ENCODE peak calls at places on chromosomes 11 and 22, in ten cellular contexts. J is HAP-1, K is thoracic aorta, R is lung, Y is breast epithelium, L is MG63, B is suprapubic skin, T is heart left ventricle, I is colonic mucosa, Z is tibial nerve. Q is an unnamed sample.

GRCh38 chr11:2482745-2483144 is 37.9 kb downstream of the KCNQ1 start:
- DNase-seq in J (no peak), K (no peak), R (no peak), Y (no peak), L (no peak), B (no peak), T (no peak), I (no peak), Z (no peak), Q (no peak)

GRCh38 chr11:117180661-117181585 is 2.4 kb downstream of the SIDT2 start:
- DNase-seq in J (no peak), K (no peak), R (peak), Y (peak), L (peak), B (peak), T (peak), I (peak), Z (peak), Q (peak)

GRCh38 chr22:46844606-46845210 is 82.3 kb downstream of the TBC1D22A start:
- DNase-seq in J (no peak), K (no peak), R (no peak), Y (no peak), L (no peak), B (no peak), T (no peak), I (no peak), Z (no peak), Q (no peak)

GRCh38 chr22:38348751-38349496 is 31.7 kb upstream of the CSNK1E start:
- DNase-seq in J (no peak), K (no peak), R (no peak), Y (no peak), L (no peak), B (peak), T (no peak), I (no peak), Z (no peak), Q (no peak)

GRCh38 chr11:18490319-18490718 is 34.7 kb downstream of the LDHAL6A start:
- DNase-seq in J (no peak), K (no peak), R (no peak), Y (no peak), L (no peak), B (no peak), T (no peak), I (no peak), Z (no peak), Q (peak)

GRCh38 chr11:63614136-63614664 is at the start of gene PLAAT3:
- DNase-seq in J (peak), K (peak), R (peak), Y (peak), L (peak), B (peak), T (peak), I (peak), Z (peak), Q (no peak)

GRCh38 chr22:37203354-37204044 is 8.8 kb downstream of the SSTR3 start:
- DNase-seq in J (no peak), K (no peak), R (no peak), Y (peak), L (no peak), B (peak), T (no peak), I (no peak), Z (no peak), Q (no peak)

GRCh38 chr22:47027766-47028165 is 265.3 kb downstream of the TBC1D22A start:
- DNase-seq in J (peak), K (no peak), R (no peak), Y (peak), L (no peak), B (peak), T (no peak), I (no peak), Z (no peak), Q (no peak)

GRCh38 chr11:84019576-84020194 is 733.5 kb upstream of the CCDC90B start:
- DNase-seq in J (no peak), K (no peak), R (no peak), Y (no peak), L (peak), B (no peak), T (no peak), I (no peak), Z (no peak), Q (peak)

GRCh38 chr11:47377571-47378010 is 756 bp downstream of the SPI1 start:
- DNase-seq in J (no peak), K (no peak), R (no peak), Y (no peak), L (no peak), B (no peak), T (peak), I (no peak), Z (no peak), Q (no peak)

GRCh38 chr11:55719608-55720160 is 53.6 kb upstream of the OR5D13 start:
- DNase-seq in J (no peak), K (no peak), R (no peak), Y (no peak), L (peak), B (no peak), T (no peak), I (no peak), Z (no peak), Q (no peak)

GRCh38 chr22:50600967-50601668 is 525 bp downstream of the MAPK8IP2 start:
- DNase-seq in J (no peak), K (no peak), R (no peak), Y (no peak), L (no peak), B (no peak), T (no peak), I (no peak), Z (no peak), Q (no peak)

GRCh38 chr11:76577199-76577920 is 93.2 kb downstream of the LRRC32 start:
- DNase-seq in J (no peak), K (no peak), R (no peak), Y (no peak), L (peak), B (no peak), T (peak), I (peak), Z (no peak), Q (peak)

GRCh38 chr11:29243616-29244015 is 773.2 kb downstream of the KCNA4 start:
- DNase-seq in J (no peak), K (no peak), R (no peak), Y (no peak), L (no peak), B (no peak), T (no peak), I (no peak), Z (no peak), Q (peak)

GRCh38 chr11:19938866-19939265 is 221.4 kb downstream of the DBX1 start:
- DNase-seq in J (no peak), K (no peak), R (no peak), Y (no peak), L (no peak), B (no peak), T (no peak), I (no peak), Z (no peak), Q (no peak)

GRCh38 chr11:1744879-1745700 is 5.3 kb downstream of the IFITM10 start:
- DNase-seq in J (no peak), K (no peak), R (no peak), Y (no peak), L (no peak), B (peak), T (no peak), I (no peak), Z (no peak), Q (no peak)

GRCh38 chr11:124867700-124868099 is 2.5 kb downstream of the ROBO3 start:
- DNase-seq in J (peak), K (no peak), R (no peak), Y (no peak), L (peak), B (no peak), T (no peak), I (no peak), Z (no peak), Q (peak)

GRCh38 chr22:47335958-47336357 is 573.5 kb downstream of the TBC1D22A start:
- DNase-seq in J (no peak), K (no peak), R (no peak), Y (no peak), L (no peak), B (no peak), T (no peak), I (no peak), Z (no peak), Q (no peak)

GRCh38 chr11:4697583-4697982 is at the start of gene OR51E2:
- DNase-seq in J (no peak), K (no peak), R (no peak), Y (no peak), L (peak), B (no peak), T (no peak), I (no peak), Z (no peak), Q (peak)

GRCh38 chr11:71268706-71269321 is 16.4 kb upstream of the SHANK2 start:
- DNase-seq in J (no peak), K (no peak), R (no peak), Y (no peak), L (no peak), B (no peak), T (no peak), I (peak), Z (no peak), Q (no peak)

GRCh38 chr22:23816552-23816976 is 22.2 kb downstream of the DERL3 start:
- DNase-seq in J (no peak), K (no peak), R (no peak), Y (no peak), L (no peak), B (no peak), T (no peak), I (no peak), Z (no peak), Q (no peak)

GRCh38 chr11:96256604-96257003 is 86.4 kb downstream of the MAML2 start:
- DNase-seq in J (no peak), K (no peak), R (no peak), Y (no peak), L (no peak), B (no peak), T (no peak), I (no peak), Z (no peak), Q (peak)

GRCh38 chr11:96254854-96255253 is 88.1 kb downstream of the MAML2 start:
- DNase-seq in J (no peak), K (no peak), R (no peak), Y (no peak), L (no peak), B (no peak), T (no peak), I (no peak), Z (no peak), Q (no peak)

GRCh38 chr11:96257036-96257435 is 86.0 kb downstream of the MAML2 start:
- DNase-seq in J (no peak), K (no peak), R (no peak), Y (no peak), L (no peak), B (no peak), T (no peak), I (no peak), Z (no peak), Q (no peak)

GRCh38 chr11:96256213-96256580 is 86.8 kb downstream of the MAML2 start:
- DNase-seq in J (no peak), K (no peak), R (no peak), Y (no peak), L (no peak), B (no peak), T (no peak), I (no peak), Z (no peak), Q (no peak)

DNA sequence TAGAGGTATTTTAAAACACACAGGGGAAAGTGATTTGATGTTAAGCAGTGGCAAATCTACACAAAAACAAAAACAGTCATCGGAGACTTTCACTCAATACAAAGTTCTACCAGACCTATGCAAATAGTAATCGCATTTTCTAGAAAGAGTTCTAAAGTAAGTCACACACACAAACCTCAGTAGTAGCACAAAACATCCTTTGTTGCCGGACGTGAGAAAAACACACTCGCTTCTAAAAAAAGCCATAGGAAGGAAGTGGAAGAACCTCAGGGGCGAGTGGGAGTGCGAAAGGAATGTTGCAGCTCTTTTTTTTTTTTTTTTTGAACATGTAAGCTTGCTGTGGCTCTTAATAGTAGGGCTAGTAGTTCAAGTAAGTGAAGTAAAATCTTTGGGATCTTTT is 88.9 kb downstream of the MAML2 start:
- DNase-seq in J (no peak), K (no peak), R (no peak), Y (no peak), L (no peak), B (no peak), T (peak), I (no peak), Z (no peak), Q (peak)
- H3K4me3 ChIP-seq in J (no peak), K (peak), R (no peak), Y (peak), L (no peak), B (peak), T (peak), I (no peak), Z (no peak), Q (no peak)

DNA sequence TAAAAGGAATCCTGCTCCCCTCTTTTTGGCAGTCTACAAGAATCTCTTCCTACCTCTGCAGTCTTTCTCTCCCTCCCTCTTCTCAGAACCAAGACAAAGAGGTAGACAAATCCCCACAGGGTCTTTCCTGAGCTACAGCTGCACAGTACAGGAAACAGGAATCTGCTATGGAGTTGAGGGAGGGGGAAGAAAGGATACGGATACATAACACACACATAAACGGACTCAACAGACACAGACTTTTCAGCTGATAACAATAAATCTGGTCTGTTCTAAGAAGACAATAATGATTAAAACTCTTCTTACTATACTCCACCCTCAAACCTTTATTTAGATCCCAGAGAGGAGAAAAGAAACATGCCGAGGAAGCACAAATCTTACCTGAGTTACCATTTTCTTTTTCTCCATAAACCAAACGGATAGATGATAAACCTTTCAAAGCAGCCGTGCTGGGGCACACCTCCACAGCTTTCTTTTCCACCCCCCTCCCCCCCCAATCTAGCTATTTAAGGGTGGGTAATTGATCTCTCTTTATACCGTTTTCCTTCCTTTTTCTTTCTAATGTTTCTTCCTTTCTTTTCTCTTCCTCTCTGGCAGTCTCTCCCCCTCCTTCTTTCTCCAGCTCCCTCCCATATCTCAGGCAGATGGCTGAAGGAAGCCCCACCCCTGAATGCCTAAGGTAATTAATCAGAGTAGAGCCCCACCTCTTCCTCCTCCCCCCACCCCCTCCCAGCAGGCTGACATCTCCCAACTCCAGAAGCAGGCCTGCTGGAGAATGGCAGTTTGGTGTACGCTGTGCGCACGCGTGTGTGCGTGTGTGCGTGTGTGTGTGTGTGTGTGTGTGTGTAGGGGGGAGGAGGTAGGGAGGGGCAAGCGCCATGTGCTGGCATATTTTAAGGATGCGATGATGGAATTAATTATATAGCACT is 122.4 kb downstream of the APOL5 start:
- DNase-seq in J (peak), K (peak), R (peak), Y (peak), L (peak), B (peak), T (peak), I (peak), Z (peak), Q (peak)
- H3K4me3 ChIP-seq in J (peak), K (peak), R (peak), Y (peak), L (peak), B (peak), T (peak), I (peak), Z (peak), Q (peak)

DNA sequence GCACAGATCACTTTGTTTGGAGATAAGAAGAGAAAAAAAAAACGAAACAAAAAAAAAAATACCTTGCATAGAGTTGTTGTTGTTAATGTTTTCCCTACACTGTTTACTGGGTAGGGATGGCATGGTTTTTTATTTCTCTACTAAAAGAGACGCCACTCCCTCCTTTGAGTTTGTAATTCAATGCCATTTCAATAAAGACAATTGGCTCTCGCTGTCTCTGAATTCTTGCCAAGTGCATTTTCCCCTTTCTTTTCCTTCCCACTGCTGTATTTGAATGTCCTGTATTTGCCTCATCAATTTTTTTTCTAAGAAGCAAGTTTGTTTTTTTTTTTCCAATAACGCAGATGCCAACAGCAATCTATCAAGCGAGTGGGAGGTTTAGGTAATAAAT is 213.8 kb upstream of the UBASH3B start:
- DNase-seq in J (peak), K (no peak), R (no peak), Y (no peak), L (no peak), B (no peak), T (no peak), I (no peak), Z (no peak), Q (peak)
- H3K4me3 ChIP-seq in J (no peak), K (peak), R (no peak), Y (peak), L (peak), B (peak), T (peak), I (no peak), Z (peak), Q (peak)

GRCh38 chr22:45317551-45318167 is 7.9 kb downstream of the FAM118A start:
- DNase-seq in J (peak), K (peak), R (no peak), Y (peak), L (peak), B (peak), T (peak), I (peak), Z (peak), Q (peak)

GRCh38 chr22:45320326-45320976 is 10.7 kb downstream of the FAM118A start:
- DNase-seq in J (no peak), K (no peak), R (no peak), Y (no peak), L (peak), B (no peak), T (no peak), I (no peak), Z (peak), Q (peak)

GRCh38 chr22:45318168-45318557 is 8.4 kb downstream of the FAM118A start:
- DNase-seq in J (no peak), K (peak), R (peak), Y (peak), L (peak), B (peak), T (peak), I (peak), Z (peak), Q (peak)

GRCh38 chr22:45318558-45319318 is 9.0 kb downstream of the FAM118A start:
- DNase-seq in J (no peak), K (no peak), R (no peak), Y (no peak), L (no peak), B (no peak), T (no peak), I (no peak), Z (peak), Q (peak)

GRCh38 chr22:45319319-45319675 is 9.6 kb downstream of the FAM118A start:
- DNase-seq in J (no peak), K (no peak), R (no peak), Y (no peak), L (peak), B (no peak), T (no peak), I (no peak), Z (no peak), Q (peak)
- H3K4me3 ChIP-seq in J (no peak), K (peak), R (no peak), Y (no peak), L (no peak), B (no peak), T (peak), I (no peak), Z (no peak), Q (no peak)

DNA sequence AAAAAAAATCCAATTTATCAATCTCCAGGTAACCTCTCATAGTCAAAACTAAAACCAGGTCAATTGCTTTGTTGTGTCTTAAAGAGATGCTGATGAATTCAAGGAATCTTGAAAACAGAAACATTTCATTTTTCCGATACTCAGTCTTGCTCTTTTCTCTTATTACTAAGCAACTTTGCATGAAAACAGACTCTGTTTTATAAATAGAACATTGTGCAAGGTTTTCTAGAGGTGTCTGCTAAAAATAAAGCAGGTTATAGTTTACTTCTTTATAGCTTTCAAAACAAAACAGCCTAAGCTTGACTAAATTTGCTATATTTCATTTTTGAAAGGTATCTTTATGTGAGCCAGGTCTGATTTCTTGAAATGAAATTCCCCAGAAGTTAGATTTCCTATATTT is 109.3 kb downstream of the ARL14EP start:
- DNase-seq in J (no peak), K (no peak), R (no peak), Y (no peak), L (no peak), B (no peak), T (no peak), I (no peak), Z (no peak), Q (no peak)
- H3K4me3 ChIP-seq in J (no peak), K (peak), R (no peak), Y (no peak), L (no peak), B (no peak), T (no peak), I (no peak), Z (no peak), Q (no peak)

DNA sequence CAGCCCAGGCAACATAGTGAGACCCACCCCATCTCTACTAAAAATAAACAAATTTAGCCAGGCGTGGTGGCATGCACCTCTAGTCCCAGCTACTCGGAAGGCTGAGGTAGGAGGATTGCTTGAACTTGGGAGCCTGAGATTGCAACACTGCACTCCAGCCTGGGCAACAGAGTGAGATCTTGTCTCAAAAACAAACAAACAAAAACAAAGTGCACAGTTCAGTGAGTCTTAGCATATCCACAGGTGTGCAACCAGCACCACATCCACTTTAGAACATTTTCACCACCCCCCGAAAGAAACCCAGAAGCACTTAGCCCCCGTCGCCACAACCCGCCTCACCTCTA is 27.4 kb downstream of the MB start:
- DNase-seq in J (no peak), K (no peak), R (no peak), Y (no peak), L (no peak), B (no peak), T (no peak), I (no peak), Z (no peak), Q (no peak)
- H3K4me3 ChIP-seq in J (no peak), K (no peak), R (no peak), Y (no peak), L (no peak), B (no peak), T (no peak), I (no peak), Z (no peak), Q (no peak)

GRCh38 chr11:109750964-109751363 is 329.0 kb downstream of the C11orf87 start:
- DNase-seq in J (no peak), K (no peak), R (no peak), Y (no peak), L (no peak), B (no peak), T (no peak), I (no peak), Z (no peak), Q (no peak)

GRCh38 chr11:109756951-109757350 is 335.0 kb downstream of the C11orf87 start:
- DNase-seq in J (no peak), K (no peak), R (no peak), Y (no peak), L (no peak), B (no peak), T (no peak), I (no peak), Z (no peak), Q (no peak)

GRCh38 chr11:109747839-109748238 is 325.8 kb downstream of the C11orf87 start:
- DNase-seq in J (no peak), K (no peak), R (no peak), Y (no peak), L (no peak), B (no peak), T (no peak), I (no peak), Z (peak), Q (no peak)

GRCh38 chr11:109752212-109752825 is 330.3 kb downstream of the C11orf87 start:
- DNase-seq in J (no peak), K (no peak), R (no peak), Y (no peak), L (no peak), B (no peak), T (no peak), I (no peak), Z (no peak), Q (no peak)
- H3K4me3 ChIP-seq in J (no peak), K (no peak), R (no peak), Y (no peak), L (no peak), B (no peak), T (no peak), I (no peak), Z (no peak), Q (no peak)

Q was measured in choroid plexus epithelial cell.